ENCODE peak calls at places on chromosomes 4 and X, in six cellular contexts. O is caudate nucleus; W is AG04450; J is CD8-positive, alpha-beta memory T cell; E is ascending aorta; I is Peyer's patch. T is an unnamed sample.

GRCh38 chr4:3801931-3802550 is 35.9 kb downstream of the ADRA2C start:
- DNase-seq in O (no peak), J (no peak), E (no peak), I (no peak), W (no peak), T (no peak)

GRCh38 chr4:127284236-127284635 is 348.5 kb upstream of the INTU start:
- DNase-seq in J (no peak), O (no peak), W (no peak), I (no peak), E (no peak), T (no peak)

GRCh38 chr4:44421330-44421729 is 27.3 kb downstream of the KCTD8 start:
- DNase-seq in W (no peak), I (no peak), O (no peak), J (no peak), E (no peak), T (no peak)

GRCh38 chr4:55445921-55446577 is 50.3 kb downstream of the TMEM165 start:
- DNase-seq in O (no peak), J (no peak), E (no peak), I (no peak), W (peak; percentile 45), T (no peak)

GRCh38 chr4:175330652-175331051 is 412.5 kb downstream of the ADAM29 start:
- DNase-seq in O (no peak), W (peak; percentile 21), E (no peak), I (no peak), J (no peak), T (no peak)

GRCh38 chrX:115330498-115331138 is 41.1 kb downstream of the LUZP4 start:
- DNase-seq in O (peak; percentile 3), I (no peak), E (no peak), W (no peak), J (no peak), T (no peak)

GRCh38 chrX:150205011-150205410 is 158.1 kb upstream of the MAMLD1 start:
- DNase-seq in W (no peak), E (no peak), O (no peak), J (no peak), I (no peak), T (no peak)

GRCh38 chr4:11543710-11544109 is 115.0 kb upstream of the HS3ST1 start:
- DNase-seq in E (no peak), W (no peak), I (no peak), O (no peak), J (no peak), T (no peak)

GRCh38 chrX:139795196-139795595 is 87.2 kb upstream of the MCF2 start:
- DNase-seq in E (no peak), W (no peak), O (no peak), I (no peak), J (no peak), T (no peak)

GRCh38 chr4:12889054-12889453 is 595.1 kb downstream of the RAB28 start:
- DNase-seq in E (no peak), O (no peak), W (no peak), J (no peak), I (no peak), T (no peak)

GRCh38 chrX:39453847-39454645 is 643.7 kb downstream of the BCOR start:
- DNase-seq in O (no peak), J (no peak), E (no peak), W (no peak), I (no peak), T (peak; percentile 21)

GRCh38 chrX:22445880-22446279 is 173.2 kb downstream of the CBLL2 start:
- DNase-seq in W (no peak), E (no peak), J (no peak), I (no peak), O (no peak), T (no peak)

GRCh38 chrX:15686818-15687685 is 22.4 kb upstream of the CLTRN start:
- DNase-seq in O (no peak), E (peak; percentile 77), W (no peak), J (peak; percentile 70), I (peak; percentile 66), T (no peak)

GRCh38 chr4:102713096-102713495 is 47.7 kb downstream of the MANBA start:
- DNase-seq in I (no peak), J (no peak), O (no peak), W (no peak), E (no peak), T (no peak)

GRCh38 chr4:336099-336892 is 1.3 kb upstream of the ZNF141 start:
- DNase-seq in J (no peak), I (no peak), W (no peak), E (peak; percentile 65), O (no peak), T (no peak)

GRCh38 chr4:57442834-57443291 is 332.7 kb upstream of the IGFBP7 start:
- DNase-seq in E (no peak), O (peak; percentile 14), W (no peak), J (no peak), I (no peak), T (peak; percentile 50)

GRCh38 chrX:16807548-16807947 is 21.3 kb downstream of the TXLNG start:
- DNase-seq in J (no peak), I (no peak), O (no peak), W (no peak), E (no peak), T (no peak)

GRCh38 chr4:181528570-181529184 is 714.5 kb upstream of the TENM3 start:
- DNase-seq in E (no peak), O (peak; percentile 47), I (peak; percentile 17), W (peak; percentile 45), J (no peak), T (peak; percentile 34)

GRCh38 chrX:9610774-9611392 is 146.0 kb downstream of the TBL1X start:
- DNase-seq in W (no peak), O (no peak), I (no peak), J (no peak), E (no peak), T (no peak)

GRCh38 chr4:11625206-11625605 is 196.5 kb upstream of the HS3ST1 start:
- DNase-seq in W (no peak), E (no peak), O (no peak), J (no peak), I (no peak), T (no peak)

GRCh38 chr4:171985129-171985528 is 171.9 kb downstream of the GALNTL6 start:
- DNase-seq in J (no peak), I (no peak), W (no peak), E (no peak), O (no peak), T (no peak)

GRCh38 chr4:1310031-1310795 is 20.5 kb downstream of the MAEA start:
- DNase-seq in E (no peak), W (no peak), O (no peak), I (no peak), J (peak; percentile 47), T (no peak)

GRCh38 chr4:27176400-27176799 is 315.8 kb downstream of the STIM2 start:
- DNase-seq in J (no peak), W (no peak), I (no peak), O (peak; percentile 6), E (peak; percentile 63), T (no peak)

GRCh38 chr4:113758361-113758760 is 3.2 kb downstream of the CAMK2D start:
- DNase-seq in O (no peak), E (no peak), I (no peak), J (no peak), W (no peak), T (no peak)
- H3K27ac ChIP-seq in O (no peak overlapping the region), E (peak overlapping the region; percentile 24), I (no peak overlapping the region), J (no peak overlapping the region), W (no peak overlapping the region), T (no peak overlapping the region)

GRCh38 chrX:101619336-101619735 is 1.5 kb upstream of the ARMCX6 start:
- DNase-seq in E (no peak), J (no peak), O (no peak), W (no peak), I (no peak), T (no peak)

DNA sequence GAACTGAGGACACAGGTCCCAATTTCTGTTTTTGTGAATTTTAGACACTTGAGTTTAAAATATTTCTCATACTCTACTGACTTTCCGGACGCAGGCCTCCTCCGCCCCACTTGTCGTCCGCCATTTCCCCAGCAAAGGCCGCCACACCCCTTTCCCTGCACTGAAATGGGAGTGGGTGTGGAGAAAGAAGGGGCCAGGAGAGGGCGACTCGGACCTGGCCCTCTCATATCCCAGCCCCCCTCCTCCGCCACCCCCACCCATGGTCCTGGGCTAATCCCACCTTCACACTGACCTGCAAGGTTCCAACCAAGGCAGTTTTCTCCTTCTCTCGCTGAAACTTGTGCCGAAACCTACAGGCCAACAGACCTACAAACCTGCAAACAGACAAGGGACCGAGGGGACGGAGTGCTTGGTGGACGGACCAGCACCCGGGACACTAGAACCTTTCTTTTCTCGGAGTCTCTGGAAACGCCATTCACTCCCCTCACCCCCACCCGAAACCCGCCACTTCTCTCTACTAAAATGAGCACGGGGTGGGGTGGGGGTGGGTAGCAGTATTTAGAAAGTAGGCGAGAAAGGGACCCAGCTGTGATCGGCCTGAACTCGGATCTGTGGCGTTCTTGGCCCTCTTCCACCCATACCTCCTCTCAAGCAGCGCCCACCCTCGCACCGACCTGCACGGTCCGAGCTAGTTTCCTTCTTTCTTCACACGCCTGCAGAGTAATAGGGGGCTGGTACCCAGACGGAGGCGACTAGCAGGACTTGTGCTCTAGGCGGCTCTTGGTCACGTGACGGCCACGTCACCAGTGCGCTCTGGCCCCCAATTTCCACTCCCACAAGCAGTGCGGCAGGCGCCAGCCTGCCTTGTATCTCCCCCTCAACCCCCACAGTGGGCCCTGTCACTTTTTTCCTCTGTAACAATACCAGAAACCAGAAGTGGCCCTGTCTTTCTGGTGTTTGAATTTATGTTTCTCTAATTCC is at the start of gene ARMCX6:
- DNase-seq in E (peak; percentile 88), W (no peak), O (peak; percentile 50), J (peak; percentile 86), I (peak; percentile 81), T (peak; percentile 85)
- H3K27ac ChIP-seq in E (peak within 1 kb of the TSS; percentile 61), W (no peak within 1 kb of the TSS), O (peak within 1 kb of the TSS; percentile 64), J (peak within 1 kb of the TSS; percentile 65), I (peak within 1 kb of the TSS; percentile 68), T (peak within 1 kb of the TSS; percentile 65)

DNA sequence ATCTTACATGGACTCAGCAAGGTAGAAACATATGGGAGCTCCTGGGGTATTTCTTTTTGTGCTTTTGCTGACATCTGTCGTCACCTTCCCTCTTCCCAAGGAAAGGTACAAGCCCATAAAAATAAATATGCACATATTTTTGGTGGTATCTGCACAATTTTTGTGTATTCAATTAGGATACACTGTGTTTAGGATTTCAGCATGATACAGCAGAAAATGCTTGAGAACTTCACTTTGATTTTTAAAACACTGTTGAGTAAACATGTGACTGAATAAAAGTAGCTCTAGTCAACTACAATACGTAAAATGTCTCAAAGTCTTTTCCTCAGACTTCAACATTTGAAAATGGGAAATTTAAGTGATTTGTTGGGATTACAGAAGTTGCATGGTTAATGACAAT is 99.4 kb upstream of the SPANXC start:
- DNase-seq in O (no peak), J (no peak), I (no peak), W (no peak), E (no peak), T (no peak)
- H3K27ac ChIP-seq in O (no peak overlapping the region), J (no peak overlapping the region), I (no peak overlapping the region), W (no peak overlapping the region), E (no peak overlapping the region), T (no peak overlapping the region)

DNA sequence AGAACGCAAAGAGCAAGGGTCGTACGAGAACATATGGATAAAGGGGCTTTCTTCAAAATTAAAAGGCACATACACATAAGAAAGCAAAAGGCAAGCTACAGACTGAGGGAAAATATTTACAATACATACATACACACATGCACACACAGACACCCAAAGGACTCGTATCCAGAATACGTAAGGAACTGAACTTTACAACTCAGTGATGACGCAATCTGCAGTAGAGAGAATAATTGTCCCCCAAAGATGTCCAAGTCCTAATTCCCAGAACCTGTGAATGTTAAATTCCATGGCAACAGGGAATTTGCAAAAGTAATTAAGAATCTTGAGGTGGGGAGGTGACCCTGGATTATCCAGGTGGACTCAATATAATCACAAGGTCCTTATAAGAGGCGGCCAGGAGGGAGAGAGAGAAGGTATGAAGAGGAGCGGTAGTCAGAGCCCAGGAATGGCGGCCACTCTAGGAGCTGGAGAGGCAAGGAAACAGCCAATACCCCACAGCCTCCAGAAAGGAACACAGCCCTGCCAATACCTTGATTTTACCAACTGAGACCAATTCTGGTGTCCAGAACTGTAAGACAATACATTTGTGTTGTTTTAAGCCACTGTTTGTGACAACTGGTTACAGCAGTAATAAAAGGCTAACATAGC is 27.5 kb upstream of the STS start:
- DNase-seq in I (no peak), E (no peak), W (no peak), O (no peak), J (no peak), T (no peak)
- H3K27ac ChIP-seq in I (peak overlapping the region; percentile 58), E (no peak overlapping the region), W (no peak overlapping the region), O (no peak overlapping the region), J (no peak overlapping the region), T (no peak overlapping the region)